ENCODE peak calls at places on chromosome 21, in nine cellular contexts. One of them, this sample, is unnamed.

GRCh38 chr21:23853796-23854379 is 1753.4 kb downstream of the MRPL39 start:
- DNase-seq in stimulated activated CD8-positive, alpha-beta memory T cell treated with anti-CD3 and anti-CD28 coated beads, Interleukin-15, amount 100 ng/mL, for 24 hours: no peak
- DNase-seq in non-pigmented ciliary epithelial cell: peak
- DNase-seq in pons: peak
- DNase-seq in hypothalamus: no peak
- DNase-seq in naive thymus-derived CD4-positive, alpha-beta T cell: no peak
- DNase-seq in HT-29: peak
- DNase-seq in EL: no peak
- DNase-seq in gastrocnemius medialis: no peak
- DNase-seq in this sample: peak

GRCh38 chr21:29486306-29486705 is 187.6 kb downstream of the BACH1 start:
- DNase-seq in hypothalamus: no peak
- DNase-seq in EL: no peak
- DNase-seq in pons: no peak
- DNase-seq in non-pigmented ciliary epithelial cell: no peak
- DNase-seq in gastrocnemius medialis: no peak
- DNase-seq in naive thymus-derived CD4-positive, alpha-beta T cell: no peak
- DNase-seq in HT-29: no peak
- DNase-seq in stimulated activated CD8-positive, alpha-beta memory T cell treated with anti-CD3 and anti-CD28 coated beads, Interleukin-15, amount 100 ng/mL, for 24 hours: no peak
- DNase-seq in this sample: no peak

GRCh38 chr21:25171438-25171837 is 435.8 kb downstream of the MRPL39 start:
- DNase-seq in HT-29: no peak
- DNase-seq in gastrocnemius medialis: no peak
- DNase-seq in non-pigmented ciliary epithelial cell: no peak
- DNase-seq in EL: peak
- DNase-seq in naive thymus-derived CD4-positive, alpha-beta T cell: no peak
- DNase-seq in hypothalamus: no peak
- DNase-seq in pons: no peak
- DNase-seq in stimulated activated CD8-positive, alpha-beta memory T cell treated with anti-CD3 and anti-CD28 coated beads, Interleukin-15, amount 100 ng/mL, for 24 hours: no peak
- DNase-seq in this sample: peak

GRCh38 chr21:26918318-26919065 is 48.4 kb downstream of the ADAMTS5 start:
- DNase-seq in hypothalamus: no peak
- DNase-seq in HT-29: no peak
- DNase-seq in EL: peak
- DNase-seq in non-pigmented ciliary epithelial cell: no peak
- DNase-seq in naive thymus-derived CD4-positive, alpha-beta T cell: no peak
- DNase-seq in stimulated activated CD8-positive, alpha-beta memory T cell treated with anti-CD3 and anti-CD28 coated beads, Interleukin-15, amount 100 ng/mL, for 24 hours: no peak
- DNase-seq in pons: no peak
- DNase-seq in gastrocnemius medialis: no peak
- DNase-seq in this sample: peak

GRCh38 chr21:14056771-14057191 is 154.0 kb downstream of the LIPI start:
- DNase-seq in stimulated activated CD8-positive, alpha-beta memory T cell treated with anti-CD3 and anti-CD28 coated beads, Interleukin-15, amount 100 ng/mL, for 24 hours: no peak
- DNase-seq in pons: no peak
- DNase-seq in HT-29: no peak
- DNase-seq in hypothalamus: no peak
- DNase-seq in naive thymus-derived CD4-positive, alpha-beta T cell: no peak
- DNase-seq in non-pigmented ciliary epithelial cell: no peak
- DNase-seq in EL: no peak
- DNase-seq in gastrocnemius medialis: no peak
- DNase-seq in this sample: no peak

GRCh38 chr21:42461881-42462877 is 33.8 kb downstream of the RSPH1 start:
- DNase-seq in naive thymus-derived CD4-positive, alpha-beta T cell: no peak
- DNase-seq in hypothalamus: no peak
- DNase-seq in EL: no peak
- DNase-seq in pons: no peak
- DNase-seq in HT-29: peak
- DNase-seq in stimulated activated CD8-positive, alpha-beta memory T cell treated with anti-CD3 and anti-CD28 coated beads, Interleukin-15, amount 100 ng/mL, for 24 hours: no peak
- DNase-seq in gastrocnemius medialis: no peak
- DNase-seq in non-pigmented ciliary epithelial cell: no peak
- DNase-seq in this sample: no peak

GRCh38 chr21:41318218-41318617 is 1.6 kb downstream of the FAM3B start:
- DNase-seq in gastrocnemius medialis: no peak
- DNase-seq in naive thymus-derived CD4-positive, alpha-beta T cell: no peak
- DNase-seq in stimulated activated CD8-positive, alpha-beta memory T cell treated with anti-CD3 and anti-CD28 coated beads, Interleukin-15, amount 100 ng/mL, for 24 hours: no peak
- DNase-seq in pons: no peak
- DNase-seq in EL: no peak
- DNase-seq in HT-29: no peak
- DNase-seq in hypothalamus: no peak
- DNase-seq in non-pigmented ciliary epithelial cell: no peak
- DNase-seq in this sample: no peak

GRCh38 chr21:10272216-10272615 is 249.2 kb upstream of the TPTE start:
- DNase-seq in naive thymus-derived CD4-positive, alpha-beta T cell: no peak
- DNase-seq in non-pigmented ciliary epithelial cell: no peak
- DNase-seq in hypothalamus: no peak
- DNase-seq in gastrocnemius medialis: peak
- DNase-seq in pons: peak
- DNase-seq in EL: peak
- DNase-seq in HT-29: no peak
- DNase-seq in stimulated activated CD8-positive, alpha-beta memory T cell treated with anti-CD3 and anti-CD28 coated beads, Interleukin-15, amount 100 ng/mL, for 24 hours: no peak
- DNase-seq in this sample: no peak

GRCh38 chr21:25298512-25299491 is 308.5 kb downstream of the MRPL39 start:
- DNase-seq in naive thymus-derived CD4-positive, alpha-beta T cell: no peak
- DNase-seq in pons: no peak
- DNase-seq in EL: no peak
- DNase-seq in hypothalamus: no peak
- DNase-seq in non-pigmented ciliary epithelial cell: no peak
- DNase-seq in gastrocnemius medialis: no peak
- DNase-seq in stimulated activated CD8-positive, alpha-beta memory T cell treated with anti-CD3 and anti-CD28 coated beads, Interleukin-15, amount 100 ng/mL, for 24 hours: no peak
- DNase-seq in HT-29: no peak
- DNase-seq in this sample: no peak

GRCh38 chr21:44401386-44402160 is 48.2 kb downstream of the TRPM2 start:
- DNase-seq in gastrocnemius medialis: peak
- DNase-seq in naive thymus-derived CD4-positive, alpha-beta T cell: no peak
- DNase-seq in pons: no peak
- DNase-seq in hypothalamus: no peak
- DNase-seq in non-pigmented ciliary epithelial cell: no peak
- DNase-seq in EL: no peak
- DNase-seq in HT-29: no peak
- DNase-seq in stimulated activated CD8-positive, alpha-beta memory T cell treated with anti-CD3 and anti-CD28 coated beads, Interleukin-15, amount 100 ng/mL, for 24 hours: no peak
- DNase-seq in this sample: no peak

GRCh38 chr21:38476385-38476784 is 21.9 kb downstream of the ERG start:
- DNase-seq in EL: no peak
- DNase-seq in naive thymus-derived CD4-positive, alpha-beta T cell: no peak
- DNase-seq in stimulated activated CD8-positive, alpha-beta memory T cell treated with anti-CD3 and anti-CD28 coated beads, Interleukin-15, amount 100 ng/mL, for 24 hours: no peak
- DNase-seq in pons: no peak
- DNase-seq in gastrocnemius medialis: no peak
- DNase-seq in hypothalamus: no peak
- DNase-seq in non-pigmented ciliary epithelial cell: no peak
- DNase-seq in HT-29: no peak
- DNase-seq in this sample: no peak

GRCh38 chr21:32279377-32279680 is 480 bp upstream of the MIS18A start:
- DNase-seq in stimulated activated CD8-positive, alpha-beta memory T cell treated with anti-CD3 and anti-CD28 coated beads, Interleukin-15, amount 100 ng/mL, for 24 hours: no peak
- DNase-seq in pons: no peak
- DNase-seq in EL: no peak
- DNase-seq in hypothalamus: no peak
- DNase-seq in non-pigmented ciliary epithelial cell: no peak
- DNase-seq in gastrocnemius medialis: no peak
- DNase-seq in naive thymus-derived CD4-positive, alpha-beta T cell: no peak
- DNase-seq in HT-29: no peak
- DNase-seq in this sample: no peak

GRCh38 chr21:45386728-45387371 is 18.1 kb upstream of the COL18A1 start:
- DNase-seq in hypothalamus: no peak
- DNase-seq in naive thymus-derived CD4-positive, alpha-beta T cell: no peak
- DNase-seq in stimulated activated CD8-positive, alpha-beta memory T cell treated with anti-CD3 and anti-CD28 coated beads, Interleukin-15, amount 100 ng/mL, for 24 hours: no peak
- DNase-seq in non-pigmented ciliary epithelial cell: no peak
- DNase-seq in EL: peak
- DNase-seq in HT-29: no peak
- DNase-seq in gastrocnemius medialis: peak
- DNase-seq in pons: no peak
- DNase-seq in this sample: peak

GRCh38 chr21:44930543-44930981 is 9.3 kb upstream of the SLX9 start:
- DNase-seq in gastrocnemius medialis: no peak
- DNase-seq in naive thymus-derived CD4-positive, alpha-beta T cell: peak
- DNase-seq in HT-29: no peak
- DNase-seq in non-pigmented ciliary epithelial cell: no peak
- DNase-seq in EL: no peak
- DNase-seq in stimulated activated CD8-positive, alpha-beta memory T cell treated with anti-CD3 and anti-CD28 coated beads, Interleukin-15, amount 100 ng/mL, for 24 hours: no peak
- DNase-seq in pons: no peak
- DNase-seq in hypothalamus: no peak
- DNase-seq in this sample: no peak

GRCh38 chr21:46159390-46159789 is 4.0 kb upstream of the FTCD start:
- DNase-seq in gastrocnemius medialis: peak
- DNase-seq in EL: no peak
- DNase-seq in pons: no peak
- DNase-seq in HT-29: no peak
- DNase-seq in naive thymus-derived CD4-positive, alpha-beta T cell: no peak
- DNase-seq in non-pigmented ciliary epithelial cell: no peak
- DNase-seq in stimulated activated CD8-positive, alpha-beta memory T cell treated with anti-CD3 and anti-CD28 coated beads, Interleukin-15, amount 100 ng/mL, for 24 hours: no peak
- DNase-seq in hypothalamus: no peak
- DNase-seq in this sample: no peak

GRCh38 chr21:45866473-45867010 is 115.0 kb upstream of the COL6A1 start:
- DNase-seq in pons: no peak
- DNase-seq in hypothalamus: no peak
- DNase-seq in non-pigmented ciliary epithelial cell: no peak
- DNase-seq in stimulated activated CD8-positive, alpha-beta memory T cell treated with anti-CD3 and anti-CD28 coated beads, Interleukin-15, amount 100 ng/mL, for 24 hours: no peak
- DNase-seq in gastrocnemius medialis: no peak
- DNase-seq in EL: no peak
- DNase-seq in HT-29: no peak
- DNase-seq in naive thymus-derived CD4-positive, alpha-beta T cell: no peak
- DNase-seq in this sample: no peak

GRCh38 chr21:42233067-42233981 is 14.4 kb downstream of the ABCG1 start:
- DNase-seq in gastrocnemius medialis: peak
- DNase-seq in hypothalamus: no peak
- DNase-seq in EL: no peak
- DNase-seq in non-pigmented ciliary epithelial cell: no peak
- DNase-seq in stimulated activated CD8-positive, alpha-beta memory T cell treated with anti-CD3 and anti-CD28 coated beads, Interleukin-15, amount 100 ng/mL, for 24 hours: no peak
- DNase-seq in pons: peak
- DNase-seq in naive thymus-derived CD4-positive, alpha-beta T cell: peak
- DNase-seq in HT-29: peak
- DNase-seq in this sample: peak

GRCh38 chr21:21179619-21180336 is 181.6 kb downstream of the NCAM2 start:
- DNase-seq in gastrocnemius medialis: no peak
- DNase-seq in non-pigmented ciliary epithelial cell: no peak
- DNase-seq in naive thymus-derived CD4-positive, alpha-beta T cell: no peak
- DNase-seq in HT-29: no peak
- DNase-seq in stimulated activated CD8-positive, alpha-beta memory T cell treated with anti-CD3 and anti-CD28 coated beads, Interleukin-15, amount 100 ng/mL, for 24 hours: no peak
- DNase-seq in hypothalamus: no peak
- DNase-seq in EL: no peak
- DNase-seq in pons: no peak
- DNase-seq in this sample: no peak

GRCh38 chr21:40842197-40842552 is 4.8 kb downstream of the DSCAM start:
- DNase-seq in gastrocnemius medialis: no peak
- DNase-seq in EL: no peak
- DNase-seq in HT-29: no peak
- DNase-seq in pons: no peak
- DNase-seq in hypothalamus: no peak
- DNase-seq in non-pigmented ciliary epithelial cell: no peak
- DNase-seq in naive thymus-derived CD4-positive, alpha-beta T cell: no peak
- DNase-seq in stimulated activated CD8-positive, alpha-beta memory T cell treated with anti-CD3 and anti-CD28 coated beads, Interleukin-15, amount 100 ng/mL, for 24 hours: no peak
- DNase-seq in this sample: no peak

GRCh38 chr21:46294647-46295176 is 8.6 kb downstream of the YBEY start:
- DNase-seq in pons: no peak
- DNase-seq in stimulated activated CD8-positive, alpha-beta memory T cell treated with anti-CD3 and anti-CD28 coated beads, Interleukin-15, amount 100 ng/mL, for 24 hours: no peak
- DNase-seq in naive thymus-derived CD4-positive, alpha-beta T cell: no peak
- DNase-seq in hypothalamus: no peak
- DNase-seq in non-pigmented ciliary epithelial cell: peak
- DNase-seq in EL: peak
- DNase-seq in gastrocnemius medialis: no peak
- DNase-seq in HT-29: no peak
- DNase-seq in this sample: peak

GRCh38 chr21:18832950-18833349 is 429.4 kb upstream of the TMPRSS15 start:
- DNase-seq in hypothalamus: no peak
- DNase-seq in gastrocnemius medialis: no peak
- DNase-seq in naive thymus-derived CD4-positive, alpha-beta T cell: no peak
- DNase-seq in stimulated activated CD8-positive, alpha-beta memory T cell treated with anti-CD3 and anti-CD28 coated beads, Interleukin-15, amount 100 ng/mL, for 24 hours: no peak
- DNase-seq in non-pigmented ciliary epithelial cell: peak
- DNase-seq in HT-29: no peak
- DNase-seq in EL: no peak
- DNase-seq in pons: no peak
- DNase-seq in this sample: no peak

GRCh38 chr21:25103500-25104207 is 503.6 kb downstream of the MRPL39 start:
- DNase-seq in hypothalamus: no peak
- DNase-seq in EL: no peak
- DNase-seq in pons: no peak
- DNase-seq in stimulated activated CD8-positive, alpha-beta memory T cell treated with anti-CD3 and anti-CD28 coated beads, Interleukin-15, amount 100 ng/mL, for 24 hours: no peak
- DNase-seq in non-pigmented ciliary epithelial cell: no peak
- DNase-seq in naive thymus-derived CD4-positive, alpha-beta T cell: no peak
- DNase-seq in gastrocnemius medialis: no peak
- DNase-seq in HT-29: no peak
- DNase-seq in this sample: peak

GRCh38 chr21:29208666-29209059 is 78.2 kb downstream of the MAP3K7CL start:
- DNase-seq in HT-29: no peak
- DNase-seq in pons: no peak
- DNase-seq in gastrocnemius medialis: no peak
- DNase-seq in EL: peak
- DNase-seq in naive thymus-derived CD4-positive, alpha-beta T cell: no peak
- DNase-seq in non-pigmented ciliary epithelial cell: peak
- DNase-seq in hypothalamus: no peak
- DNase-seq in stimulated activated CD8-positive, alpha-beta memory T cell treated with anti-CD3 and anti-CD28 coated beads, Interleukin-15, amount 100 ng/mL, for 24 hours: no peak
- DNase-seq in this sample: peak

GRCh38 chr21:17003763-17004373 is 509.0 kb upstream of the CXADR start:
- DNase-seq in gastrocnemius medialis: no peak
- DNase-seq in pons: no peak
- DNase-seq in EL: peak
- DNase-seq in naive thymus-derived CD4-positive, alpha-beta T cell: no peak
- DNase-seq in HT-29: no peak
- DNase-seq in non-pigmented ciliary epithelial cell: no peak
- DNase-seq in hypothalamus: no peak
- DNase-seq in stimulated activated CD8-positive, alpha-beta memory T cell treated with anti-CD3 and anti-CD28 coated beads, Interleukin-15, amount 100 ng/mL, for 24 hours: no peak
- DNase-seq in this sample: peak

GRCh38 chr21:26167593-26167992 is 3.0 kb downstream of the APP start:
- DNase-seq in hypothalamus: no peak
- DNase-seq in non-pigmented ciliary epithelial cell: no peak
- DNase-seq in stimulated activated CD8-positive, alpha-beta memory T cell treated with anti-CD3 and anti-CD28 coated beads, Interleukin-15, amount 100 ng/mL, for 24 hours: no peak
- DNase-seq in EL: no peak
- DNase-seq in gastrocnemius medialis: no peak
- DNase-seq in HT-29: peak
- DNase-seq in naive thymus-derived CD4-positive, alpha-beta T cell: no peak
- DNase-seq in pons: peak
- DNase-seq in this sample: no peak

GRCh38 chr21:44842087-44842486 is 24.2 kb upstream of the SUMO3 start:
- DNase-seq in gastrocnemius medialis: no peak
- DNase-seq in HT-29: no peak
- DNase-seq in stimulated activated CD8-positive, alpha-beta memory T cell treated with anti-CD3 and anti-CD28 coated beads, Interleukin-15, amount 100 ng/mL, for 24 hours: no peak
- DNase-seq in EL: no peak
- DNase-seq in naive thymus-derived CD4-positive, alpha-beta T cell: no peak
- DNase-seq in hypothalamus: no peak
- DNase-seq in non-pigmented ciliary epithelial cell: no peak
- DNase-seq in pons: no peak
- DNase-seq in this sample: no peak

GRCh38 chr21:25191141-25191540 is 416.1 kb downstream of the MRPL39 start:
- DNase-seq in EL: no peak
- DNase-seq in hypothalamus: no peak
- DNase-seq in non-pigmented ciliary epithelial cell: no peak
- DNase-seq in pons: no peak
- DNase-seq in HT-29: no peak
- DNase-seq in gastrocnemius medialis: no peak
- DNase-seq in naive thymus-derived CD4-positive, alpha-beta T cell: no peak
- DNase-seq in stimulated activated CD8-positive, alpha-beta memory T cell treated with anti-CD3 and anti-CD28 coated beads, Interleukin-15, amount 100 ng/mL, for 24 hours: no peak
- DNase-seq in this sample: no peak

GRCh38 chr21:39083377-39084008 is 99.8 kb downstream of the PSMG1 start:
- DNase-seq in gastrocnemius medialis: no peak
- DNase-seq in naive thymus-derived CD4-positive, alpha-beta T cell: no peak
- DNase-seq in EL: no peak
- DNase-seq in stimulated activated CD8-positive, alpha-beta memory T cell treated with anti-CD3 and anti-CD28 coated beads, Interleukin-15, amount 100 ng/mL, for 24 hours: no peak
- DNase-seq in non-pigmented ciliary epithelial cell: no peak
- DNase-seq in HT-29: peak
- DNase-seq in hypothalamus: no peak
- DNase-seq in pons: no peak
- DNase-seq in this sample: no peak

GRCh38 chr21:38712076-38712475 is 93.7 kb upstream of the ETS2 start:
- DNase-seq in non-pigmented ciliary epithelial cell: no peak
- DNase-seq in stimulated activated CD8-positive, alpha-beta memory T cell treated with anti-CD3 and anti-CD28 coated beads, Interleukin-15, amount 100 ng/mL, for 24 hours: no peak
- DNase-seq in pons: peak
- DNase-seq in EL: peak
- DNase-seq in naive thymus-derived CD4-positive, alpha-beta T cell: no peak
- DNase-seq in HT-29: peak
- DNase-seq in gastrocnemius medialis: no peak
- DNase-seq in hypothalamus: no peak
- DNase-seq in this sample: peak

GRCh38 chr21:27104749-27105439 is 138.0 kb upstream of the ADAMTS5 start:
- DNase-seq in HT-29: no peak
- DNase-seq in EL: peak
- DNase-seq in pons: no peak
- DNase-seq in stimulated activated CD8-positive, alpha-beta memory T cell treated with anti-CD3 and anti-CD28 coated beads, Interleukin-15, amount 100 ng/mL, for 24 hours: no peak
- DNase-seq in naive thymus-derived CD4-positive, alpha-beta T cell: no peak
- DNase-seq in non-pigmented ciliary epithelial cell: peak
- DNase-seq in gastrocnemius medialis: no peak
- DNase-seq in hypothalamus: no peak
- DNase-seq in this sample: peak

GRCh38 chr21:41973861-41974751 is 20.3 kb upstream of the C2CD2 start:
- DNase-seq in naive thymus-derived CD4-positive, alpha-beta T cell: no peak
- DNase-seq in stimulated activated CD8-positive, alpha-beta memory T cell treated with anti-CD3 and anti-CD28 coated beads, Interleukin-15, amount 100 ng/mL, for 24 hours: no peak
- DNase-seq in gastrocnemius medialis: peak
- DNase-seq in EL: peak
- DNase-seq in pons: no peak
- DNase-seq in hypothalamus: no peak
- DNase-seq in HT-29: peak
- DNase-seq in non-pigmented ciliary epithelial cell: no peak
- DNase-seq in this sample: peak